ENCODE peak calls at places on chromosomes 12 and 14, in five cellular contexts. U is amygdala; B is stimulated activated CD8-positive, alpha-beta memory T cell treated with anti-CD3 and anti-CD28 coated beads, Interleukin-7, amount 100 ng/mL, for 1 hour; G is activated CD8-positive, alpha-beta memory T cell treated with anti-CD3 and anti-CD28 coated beads, Interleukin-2, amount 50 U/mL, for 4 hours; R is GM10248. W is an unnamed sample.

GRCh38 chr14:95784137-95784536 is 70.2 kb upstream of the TCL1A start:
- DNase-seq in U (no peak), B (no peak), G (no peak), R (peak; percentile 41), W (no peak)

GRCh38 chr12:50788562-50788961 is 24.7 kb downstream of the ATF1 start:
- DNase-seq in U (no peak), B (no peak), G (no peak), R (no peak), W (no peak)

GRCh38 chr12:64611430-64612286 is 1.4 kb downstream of the RASSF3 start:
- DNase-seq in U (no peak), B (no peak), G (peak; percentile 24), R (no peak), W (no peak)

GRCh38 chr12:66813137-66813867 is 134.4 kb upstream of the GRIP1 start:
- DNase-seq in U (no peak), B (no peak), G (no peak), R (no peak), W (no peak)

GRCh38 chr12:80045594-80045993 is 53.7 kb upstream of the OTOGL start:
- DNase-seq in U (no peak), B (no peak), G (no peak), R (no peak), W (no peak)

GRCh38 chr12:99618657-99619056 is 28.9 kb upstream of the GARIN6 start:
- DNase-seq in U (no peak), B (no peak), G (no peak), R (no peak), W (no peak)

GRCh38 chr14:91280129-91280528 is 35.6 kb upstream of the GPR68 start:
- DNase-seq in U (no peak), B (no peak), G (no peak), R (no peak), W (peak; percentile 41)

GRCh38 chr12:40969796-40970195 is 218.3 kb upstream of the PDZRN4 start:
- DNase-seq in U (no peak), B (no peak), G (no peak), R (no peak), W (no peak)

GRCh38 chr12:123941485-123942276 is 30.9 kb downstream of the CCDC92 start:
- DNase-seq in U (no peak), B (no peak), G (no peak), R (no peak), W (no peak)

GRCh38 chr12:88624911-88625310 is 44.6 kb upstream of the KITLG start:
- DNase-seq in U (no peak), B (no peak), G (no peak), R (no peak), W (no peak)

GRCh38 chr12:7099290-7099996 is 7.2 kb upstream of the C1R start:
- DNase-seq in U (no peak), B (no peak), G (no peak), R (no peak), W (no peak)

GRCh38 chr14:68962681-68963080 is 16.4 kb downstream of the ACTN1 start:
- DNase-seq in U (no peak), B (no peak), G (no peak), R (no peak), W (no peak)

GRCh38 chr12:19244312-19244711 is 114.8 kb downstream of the PLEKHA5 start:
- DNase-seq in U (no peak), B (no peak), G (no peak), R (no peak), W (no peak)

GRCh38 chr14:94306047-94306978 is 13.2 kb upstream of the SERPINA10 start:
- DNase-seq in U (no peak), B (no peak), G (no peak), R (no peak), W (no peak)

GRCh38 chr12:90174198-90174510 is 465.5 kb upstream of the ATP2B1 start:
- DNase-seq in U (no peak), B (no peak), G (no peak), R (no peak), W (no peak)

GRCh38 chr14:37599527-37600368 is 4.3 kb downstream of the TTC6 start:
- DNase-seq in U (no peak), B (no peak), G (no peak), R (no peak), W (no peak)

GRCh38 chr12:70444903-70445302 is 78.8 kb downstream of the KCNMB4 start:
- DNase-seq in U (no peak), B (no peak), G (no peak), R (no peak), W (no peak)

GRCh38 chr12:6820171-6820570 is 1.4 kb upstream of the GPR162 start:
- DNase-seq in U (no peak), B (no peak), G (no peak), R (no peak), W (no peak)

GRCh38 chr12:111225307-111225706 is 143.6 kb downstream of the PHETA1 start:
- DNase-seq in U (no peak), B (no peak), G (no peak), R (no peak), W (no peak)

GRCh38 chr12:57816855-57817151 is 1.7 kb downstream of the AVIL start:
- DNase-seq in U (no peak), B (no peak), G (no peak), R (no peak), W (no peak)

GRCh38 chr12:51171884-51172514 is 936 bp downstream of the TFCP2 start:
- DNase-seq in U (no peak), B (no peak), G (no peak), R (peak; percentile 29), W (no peak)

GRCh38 chr14:79278798-79279644 is 932.3 kb downstream of the DIO2 start:
- DNase-seq in U (no peak), B (no peak), G (no peak), R (no peak), W (no peak)

GRCh38 chr14:24928501-24928900 is 121.4 kb downstream of the STXBP6 start:
- DNase-seq in U (no peak), B (no peak), G (no peak), R (no peak), W (no peak)

GRCh38 chr12:60308366-60309000 is 712.7 kb downstream of the SLC16A7 start:
- DNase-seq in U (no peak), B (no peak), G (no peak), R (no peak), W (no peak)

GRCh38 chr14:51367600-51367931 is 127.5 kb downstream of the TMX1 start:
- DNase-seq in U (no peak), B (no peak), G (no peak), R (no peak), W (no peak)

GRCh38 chr14:24172871-24173281 is 996 bp downstream of the REC8 start:
- DNase-seq in U (no peak), B (no peak), G (no peak), R (no peak), W (no peak)

GRCh38 chr12:89244536-89244935 is 107.8 kb downstream of the DUSP6 start:
- DNase-seq in U (no peak), B (no peak), G (no peak), R (peak; percentile 6), W (peak; percentile 67)

W was measured in natural killer cell treated with Interleukin-12 subunit alpha and Interleukin-12 subunit beta and Interleukin-15 and Interleukin-18, amount 100 ng/mL, for 72 hours.